ENCODE peak calls at places on chromosomes 4 and X, in four cellular contexts. G is substantia nigra, V is hepatocyte, Y is breast epithelium. X is an unnamed sample.

GRCh38 chrX:12370444-12371089 is 232.3 kb downstream of the FRMPD4 start:
- DNase-seq in Y (no peak), V (no peak), G (no peak), X (no peak)

GRCh38 chr4:109729563-109730293 is at the start of gene PLA2G12A:
- DNase-seq in Y (peak), V (peak), G (peak), X (peak)

GRCh38 chr4:79445371-79445781 is 37.3 kb upstream of the GK2 start:
- DNase-seq in Y (no peak), G (no peak), V (no peak), X (no peak)

GRCh38 chrX:24513416-24513815 is 48.3 kb downstream of the PDK3 start:
- DNase-seq in Y (no peak), V (no peak), G (no peak), X (no peak)

GRCh38 chrX:69285401-69285871 is 120.2 kb upstream of the PJA1 start:
- DNase-seq in G (no peak), Y (peak), V (peak), X (no peak)

GRCh38 chr4:54513231-54513630 is 144.5 kb upstream of the KIT start:
- DNase-seq in V (peak), Y (peak), G (no peak), X (no peak)

GRCh38 chr4:152156448-152156847 is 379.4 kb downstream of the FBXW7 start:
- DNase-seq in V (peak), G (no peak), Y (no peak), X (no peak)

GRCh38 chrX:37627602-37628001 is 56.1 kb downstream of the LANCL3 start:
- DNase-seq in V (no peak), Y (no peak), G (no peak), X (no peak)

GRCh38 chr4:7938513-7939376 is 916 bp downstream of the AFAP1 start:
- DNase-seq in Y (no peak), V (peak), G (no peak), X (no peak)

GRCh38 chrX:98956014-98956413 is 1454.1 kb downstream of the PCDH19 start:
- DNase-seq in Y (no peak), V (no peak), G (no peak), X (no peak)

GRCh38 chrX:12440245-12440644 is 302.0 kb downstream of the FRMPD4 start:
- DNase-seq in G (no peak), V (no peak), Y (no peak), X (no peak)

GRCh38 chrX:22220941-22221340 is 51.8 kb upstream of the CBLL2 start:
- DNase-seq in G (no peak), Y (no peak), V (no peak), X (no peak)

GRCh38 chrX:72101597-72102037 is 30.1 kb downstream of the RTL5 start:
- DNase-seq in Y (no peak), V (no peak), G (no peak), X (no peak)

GRCh38 chr4:24778427-24779225 is 16.7 kb upstream of the SOD3 start:
- DNase-seq in V (peak), Y (peak), G (no peak), X (no peak)

GRCh38 chrX:46653482-46653881 is 79.9 kb downstream of the CHST7 start:
- DNase-seq in G (no peak), V (peak), Y (no peak), X (no peak)

GRCh38 chr4:181968371-181968770 is 274.8 kb upstream of the TENM3 start:
- DNase-seq in G (no peak), V (no peak), Y (no peak), X (no peak)

GRCh38 chr4:89681219-89681618 is 155.7 kb downstream of the SNCA start:
- DNase-seq in Y (no peak), G (no peak), V (peak), X (no peak)

GRCh38 chrX:24694825-24695224 is 1.1 kb downstream of the POLA1 start:
- DNase-seq in Y (no peak), G (no peak), V (no peak), X (no peak)

GRCh38 chr4:79597266-79597665 is 189.2 kb upstream of the GK2 start:
- DNase-seq in Y (no peak), V (no peak), G (no peak), X (no peak)

GRCh38 chr4:112704991-112705845 is 68.3 kb downstream of the LARP7 start:
- DNase-seq in V (peak), Y (peak), G (peak), X (peak)

GRCh38 chr4:118783887-118784286 is 52.0 kb downstream of the SEC24D start:
- DNase-seq in V (no peak), G (no peak), Y (no peak), X (no peak)

GRCh38 chr4:89929425-89930272 is 35.0 kb downstream of the MMRN1 start:
- DNase-seq in G (no peak), Y (no peak), V (no peak), X (no peak)

GRCh38 chr4:169286562-169287301 is 16.0 kb upstream of the SH3RF1 start:
- DNase-seq in Y (no peak), V (no peak), G (no peak), X (no peak)

GRCh38 chrX:79572566-79572965 is 205.4 kb upstream of the ITM2A start:
- DNase-seq in G (no peak), V (no peak), Y (no peak), X (no peak)

DNA sequence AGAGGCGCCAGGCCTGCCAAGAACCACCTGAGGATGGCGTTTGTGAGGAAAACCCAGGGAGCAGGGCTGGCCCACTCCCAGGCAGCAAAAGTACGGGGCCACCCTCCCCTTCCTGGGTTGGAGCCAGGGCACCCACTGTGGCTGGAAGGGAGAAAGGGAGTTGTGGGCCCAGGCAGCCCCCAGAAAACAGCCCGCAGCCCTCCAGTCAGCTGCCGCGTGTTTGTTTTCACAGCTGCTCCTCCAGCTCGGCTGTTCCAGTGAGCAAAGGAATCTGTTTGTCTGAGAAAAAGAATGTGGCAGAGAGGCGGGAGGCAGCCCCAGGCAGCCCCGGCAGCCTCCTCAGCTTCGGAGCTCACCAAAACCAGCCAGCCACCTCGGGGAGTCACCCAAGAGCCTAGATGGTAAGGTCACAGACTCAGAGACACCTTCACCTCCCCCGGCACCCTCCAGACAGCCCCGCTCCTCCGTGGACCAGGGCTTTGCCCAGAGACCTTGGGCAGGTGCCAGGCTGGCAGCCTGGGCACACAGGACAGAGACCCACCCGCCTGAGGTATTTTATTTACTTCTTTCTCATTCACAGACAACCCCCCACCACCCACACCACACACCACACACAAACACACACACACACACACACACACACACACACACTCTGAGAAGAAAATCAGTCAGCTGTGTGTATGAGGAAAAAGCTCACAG is 338.1 kb downstream of the BCOR start:
- DNase-seq in G (peak), V (peak), Y (peak), X (no peak)
- H3K27ac ChIP-seq in G (no peak), V (peak), Y (peak), X (no peak)

DNA sequence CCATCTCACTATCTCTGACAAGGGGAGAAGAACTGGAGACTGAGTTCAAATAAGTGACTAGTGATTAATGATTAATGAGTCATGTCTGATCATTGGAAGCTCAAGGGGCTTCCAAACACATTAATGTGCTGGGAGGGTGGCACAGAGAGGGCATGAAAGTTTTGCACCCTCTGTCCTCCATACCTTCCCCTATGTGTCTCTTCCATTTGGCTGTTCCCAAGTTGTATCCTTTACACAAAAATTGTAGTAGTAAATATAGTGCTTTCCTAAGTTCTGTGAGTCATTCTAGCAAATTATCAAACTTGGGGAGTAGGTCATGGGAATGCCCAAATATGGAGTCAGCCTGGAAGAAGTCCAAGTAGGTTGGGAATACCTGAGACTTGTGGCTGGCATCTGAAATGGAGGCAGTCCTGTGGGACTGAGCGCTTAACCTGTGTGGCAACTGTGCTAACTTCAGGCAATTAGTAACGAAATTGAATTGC is 4.1 kb upstream of the FAM200B start:
- DNase-seq in G (no peak), Y (no peak), V (peak), X (no peak)
- H3K27ac ChIP-seq in G (no peak), Y (no peak), V (peak), X (no peak)

GRCh38 chr4:124710911-124711310 is 1.6 kb downstream of the ANKRD50 start:
- DNase-seq in G (no peak), V (peak), Y (no peak), X (no peak)
- H3K27ac ChIP-seq in G (no peak), V (peak), Y (peak), X (no peak)

DNA sequence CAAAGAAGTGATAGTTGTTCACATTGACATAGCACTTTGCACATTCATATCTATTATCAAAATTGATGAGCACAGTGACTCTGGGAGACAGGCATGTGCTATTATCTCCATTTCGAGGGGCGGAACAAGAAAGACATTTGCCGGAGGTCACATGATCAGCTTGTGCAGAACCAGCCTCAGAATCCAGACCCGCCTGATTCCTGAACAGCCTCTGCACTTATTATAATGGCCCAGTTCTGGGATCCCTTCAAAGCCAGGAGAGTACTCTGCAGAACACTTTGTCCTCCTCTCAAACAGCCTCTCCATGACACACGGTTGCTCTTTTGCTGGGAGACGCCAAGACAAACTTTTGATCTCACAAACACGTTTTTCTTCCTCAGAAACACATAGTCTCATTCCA is 48.4 kb downstream of the RWDD4 start:
- DNase-seq in Y (no peak), V (peak), G (no peak), X (no peak)
- H3K27ac ChIP-seq in Y (no peak), V (peak), G (no peak), X (no peak)

GRCh38 chr4:77040265-77040664 is 35.5 kb downstream of the CCNI start:
- DNase-seq in G (no peak), V (no peak), Y (no peak), X (no peak)
- H3K27ac ChIP-seq in G (no peak), V (peak), Y (no peak), X (no peak)